ENCODE peak calls at places on chromosomes 3 and 15, in seven cellular contexts. One of them, this sample, is unnamed.

GRCh38 chr15:101167791-101168462 is 83.9 kb downstream of the CHSY1 start:
- DNase-seq in mesothelial cell of epicardium: no peak
- DNase-seq in fibroblast of pulmonary artery: peak
- DNase-seq in H9: no peak
- DNase-seq in HFFc6: peak
- DNase-seq in Peyer's patch: no peak
- DNase-seq in GM23338: no peak
- DNase-seq in this sample: no peak

GRCh38 chr3:59862686-59863085 is 812.9 kb upstream of the CFAP20DC start:
- DNase-seq in mesothelial cell of epicardium: no peak
- DNase-seq in fibroblast of pulmonary artery: peak
- DNase-seq in H9: no peak
- DNase-seq in HFFc6: peak
- DNase-seq in Peyer's patch: no peak
- DNase-seq in GM23338: no peak
- DNase-seq in this sample: no peak

GRCh38 chr3:66037330-66037985 is 1.3 kb downstream of the MAGI1 start:
- DNase-seq in mesothelial cell of epicardium: no peak
- DNase-seq in fibroblast of pulmonary artery: peak
- DNase-seq in H9: peak
- DNase-seq in HFFc6: no peak
- DNase-seq in Peyer's patch: no peak
- DNase-seq in GM23338: peak
- DNase-seq in this sample: peak

GRCh38 chr15:77402740-77403379 is 17.0 kb downstream of the PEAK1 start:
- DNase-seq in mesothelial cell of epicardium: no peak
- DNase-seq in fibroblast of pulmonary artery: peak
- DNase-seq in H9: no peak
- DNase-seq in HFFc6: peak
- DNase-seq in Peyer's patch: no peak
- DNase-seq in GM23338: no peak
- DNase-seq in this sample: no peak

GRCh38 chr3:81643721-81644120 is 117.7 kb downstream of the GBE1 start:
- DNase-seq in mesothelial cell of epicardium: no peak
- DNase-seq in fibroblast of pulmonary artery: peak
- DNase-seq in H9: no peak
- DNase-seq in HFFc6: peak
- DNase-seq in Peyer's patch: no peak
- DNase-seq in GM23338: peak
- DNase-seq in this sample: no peak

GRCh38 chr3:71771126-71771525 is 13.8 kb downstream of the PROK2 start:
- DNase-seq in mesothelial cell of epicardium: no peak
- DNase-seq in fibroblast of pulmonary artery: no peak
- DNase-seq in H9: no peak
- DNase-seq in HFFc6: no peak
- DNase-seq in Peyer's patch: no peak
- DNase-seq in GM23338: no peak
- DNase-seq in this sample: no peak

GRCh38 chr3:67593761-67594234 is 60.6 kb downstream of the SUCLG2 start:
- DNase-seq in mesothelial cell of epicardium: no peak
- DNase-seq in fibroblast of pulmonary artery: peak
- DNase-seq in H9: peak
- DNase-seq in HFFc6: peak
- DNase-seq in Peyer's patch: no peak
- DNase-seq in GM23338: peak
- DNase-seq in this sample: no peak

GRCh38 chr3:17356581-17356980 is 385.9 kb downstream of the TBC1D5 start:
- DNase-seq in mesothelial cell of epicardium: no peak
- DNase-seq in fibroblast of pulmonary artery: no peak
- DNase-seq in H9: no peak
- DNase-seq in HFFc6: no peak
- DNase-seq in Peyer's patch: no peak
- DNase-seq in GM23338: peak
- DNase-seq in this sample: no peak

GRCh38 chr3:147775816-147776530 is 366.8 kb downstream of the ZIC1 start:
- DNase-seq in mesothelial cell of epicardium: no peak
- DNase-seq in fibroblast of pulmonary artery: peak
- DNase-seq in H9: no peak
- DNase-seq in HFFc6: no peak
- DNase-seq in Peyer's patch: no peak
- DNase-seq in GM23338: no peak
- DNase-seq in this sample: no peak

GRCh38 chr3:64559658-64560057 is 128.1 kb downstream of the ADAMTS9 start:
- DNase-seq in mesothelial cell of epicardium: no peak
- DNase-seq in fibroblast of pulmonary artery: no peak
- DNase-seq in H9: no peak
- DNase-seq in HFFc6: no peak
- DNase-seq in Peyer's patch: no peak
- DNase-seq in GM23338: no peak
- DNase-seq in this sample: no peak

GRCh38 chr3:195809796-195810454 is 1.8 kb downstream of the MUC4 start:
- DNase-seq in mesothelial cell of epicardium: no peak
- DNase-seq in fibroblast of pulmonary artery: no peak
- DNase-seq in H9: no peak
- DNase-seq in HFFc6: no peak
- DNase-seq in Peyer's patch: no peak
- DNase-seq in GM23338: no peak
- DNase-seq in this sample: no peak

GRCh38 chr15:78951841-78952238 is 7.0 kb upstream of the CTSH start:
- DNase-seq in mesothelial cell of epicardium: no peak
- DNase-seq in fibroblast of pulmonary artery: peak
- DNase-seq in H9: no peak
- DNase-seq in HFFc6: peak
- DNase-seq in Peyer's patch: no peak
- DNase-seq in GM23338: no peak
- DNase-seq in this sample: no peak

GRCh38 chr3:122350814-122351418 is 25.9 kb downstream of the CSTA start:
- DNase-seq in mesothelial cell of epicardium: no peak
- DNase-seq in fibroblast of pulmonary artery: peak
- DNase-seq in H9: no peak
- DNase-seq in HFFc6: peak
- DNase-seq in Peyer's patch: no peak
- DNase-seq in GM23338: no peak
- DNase-seq in this sample: no peak

GRCh38 chr15:37016287-37016686 is 84.1 kb downstream of the MEIS2 start:
- DNase-seq in mesothelial cell of epicardium: no peak
- DNase-seq in fibroblast of pulmonary artery: peak
- DNase-seq in H9: no peak
- DNase-seq in HFFc6: peak
- DNase-seq in Peyer's patch: no peak
- DNase-seq in GM23338: no peak
- DNase-seq in this sample: no peak

DNA sequence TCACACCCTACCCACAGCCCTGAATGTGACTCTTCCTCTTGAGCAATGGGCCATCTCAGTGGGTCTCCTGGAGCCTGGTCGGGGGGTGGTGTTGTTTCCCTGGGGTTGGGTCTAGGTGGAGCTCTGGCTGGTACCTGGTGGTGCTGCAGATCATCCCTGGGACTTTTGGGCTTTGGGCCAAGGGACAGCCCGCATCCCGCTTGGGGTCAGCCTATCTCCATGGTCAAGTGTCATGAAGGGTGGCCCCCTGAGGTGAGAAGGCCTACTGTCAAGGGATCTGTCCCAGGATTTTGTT is 202.0 kb downstream of the UBE3A start:
- DNase-seq in mesothelial cell of epicardium: no peak
- DNase-seq in fibroblast of pulmonary artery: no peak
- DNase-seq in H9: no peak
- DNase-seq in HFFc6: no peak
- DNase-seq in Peyer's patch: no peak
- DNase-seq in GM23338: no peak
- DNase-seq in this sample: no peak
- TF ChIP-seq CTCF in mesothelial cell of epicardium: no peak
- TF ChIP-seq CTCF in fibroblast of pulmonary artery: no peak
- TF ChIP-seq CTCF in H9: no peak
- TF ChIP-seq CTCF in HFFc6: no peak
- TF ChIP-seq CTCF in Peyer's patch: no peak
- TF ChIP-seq CTCF in GM23338: no peak
- TF ChIP-seq CTCF in this sample: no peak

DNA sequence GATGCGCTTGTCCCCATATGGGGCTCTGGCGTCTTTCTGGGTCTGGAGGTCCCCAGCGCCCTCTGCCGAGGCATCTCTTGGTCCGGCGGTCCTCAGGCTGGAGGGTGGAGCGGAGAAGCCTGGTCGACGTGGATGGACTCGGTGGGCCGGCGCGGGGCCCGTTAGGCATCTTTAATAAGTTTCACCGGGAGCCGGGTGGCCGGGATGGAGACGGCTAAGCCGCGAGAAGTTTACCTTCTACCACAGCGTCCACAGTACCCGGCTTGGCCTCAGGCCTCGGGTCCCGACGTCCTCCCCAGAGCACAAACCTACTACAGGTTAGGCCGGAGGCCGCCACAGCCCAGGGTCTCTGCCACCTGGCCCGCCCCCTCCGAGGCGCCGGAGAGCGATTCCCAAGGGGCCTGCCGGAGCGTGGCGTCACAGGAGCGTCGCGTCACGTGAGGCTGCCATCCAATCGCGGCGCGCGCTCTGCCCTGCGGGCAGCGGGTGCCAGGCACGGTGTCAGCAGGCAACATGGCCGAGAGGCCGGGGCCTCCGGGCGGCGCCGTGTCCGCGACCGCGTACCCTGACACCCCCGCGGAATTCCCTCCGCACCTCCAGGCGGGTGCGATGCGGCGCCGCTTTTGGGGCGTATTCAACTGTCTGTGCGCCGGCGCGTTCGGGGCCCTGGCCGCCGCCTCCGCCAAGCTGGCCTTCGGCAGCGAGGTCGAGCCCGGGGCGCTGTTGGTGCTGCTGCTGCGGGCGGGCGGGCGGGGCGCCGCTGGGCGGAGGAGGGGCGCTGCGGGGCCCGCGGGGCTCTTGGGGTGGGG is at the start of gene TMEM42:
- DNase-seq in mesothelial cell of epicardium: peak
- DNase-seq in fibroblast of pulmonary artery: peak
- DNase-seq in H9: peak
- DNase-seq in HFFc6: peak
- DNase-seq in Peyer's patch: peak
- DNase-seq in GM23338: peak
- DNase-seq in this sample: peak
- TF ChIP-seq CTCF in mesothelial cell of epicardium: no peak
- TF ChIP-seq CTCF in fibroblast of pulmonary artery: peak
- TF ChIP-seq CTCF in H9: peak
- TF ChIP-seq CTCF in HFFc6: no peak
- TF ChIP-seq CTCF in Peyer's patch: no peak
- TF ChIP-seq CTCF in GM23338: peak
- TF ChIP-seq CTCF in this sample: peak

GRCh38 chr15:85859671-85860070 is 64.9 kb upstream of the KLHL25 start:
- DNase-seq in mesothelial cell of epicardium: no peak
- DNase-seq in fibroblast of pulmonary artery: no peak
- DNase-seq in H9: no peak
- DNase-seq in HFFc6: no peak
- DNase-seq in Peyer's patch: no peak
- DNase-seq in GM23338: no peak
- DNase-seq in this sample: no peak

GRCh38 chr15:85852969-85853368 is 58.2 kb upstream of the KLHL25 start:
- DNase-seq in mesothelial cell of epicardium: no peak
- DNase-seq in fibroblast of pulmonary artery: no peak
- DNase-seq in H9: no peak
- DNase-seq in HFFc6: no peak
- DNase-seq in Peyer's patch: no peak
- DNase-seq in GM23338: no peak
- DNase-seq in this sample: no peak

GRCh38 chr15:85860394-85861161 is 65.9 kb upstream of the KLHL25 start:
- DNase-seq in mesothelial cell of epicardium: no peak
- DNase-seq in fibroblast of pulmonary artery: no peak
- DNase-seq in H9: no peak
- DNase-seq in HFFc6: no peak
- DNase-seq in Peyer's patch: no peak
- DNase-seq in GM23338: no peak
- DNase-seq in this sample: no peak

GRCh38 chr15:85854345-85855097 is 59.8 kb upstream of the KLHL25 start:
- DNase-seq in mesothelial cell of epicardium: no peak
- DNase-seq in fibroblast of pulmonary artery: peak
- DNase-seq in H9: peak
- DNase-seq in HFFc6: peak
- DNase-seq in Peyer's patch: no peak
- DNase-seq in GM23338: peak
- DNase-seq in this sample: peak

DNA sequence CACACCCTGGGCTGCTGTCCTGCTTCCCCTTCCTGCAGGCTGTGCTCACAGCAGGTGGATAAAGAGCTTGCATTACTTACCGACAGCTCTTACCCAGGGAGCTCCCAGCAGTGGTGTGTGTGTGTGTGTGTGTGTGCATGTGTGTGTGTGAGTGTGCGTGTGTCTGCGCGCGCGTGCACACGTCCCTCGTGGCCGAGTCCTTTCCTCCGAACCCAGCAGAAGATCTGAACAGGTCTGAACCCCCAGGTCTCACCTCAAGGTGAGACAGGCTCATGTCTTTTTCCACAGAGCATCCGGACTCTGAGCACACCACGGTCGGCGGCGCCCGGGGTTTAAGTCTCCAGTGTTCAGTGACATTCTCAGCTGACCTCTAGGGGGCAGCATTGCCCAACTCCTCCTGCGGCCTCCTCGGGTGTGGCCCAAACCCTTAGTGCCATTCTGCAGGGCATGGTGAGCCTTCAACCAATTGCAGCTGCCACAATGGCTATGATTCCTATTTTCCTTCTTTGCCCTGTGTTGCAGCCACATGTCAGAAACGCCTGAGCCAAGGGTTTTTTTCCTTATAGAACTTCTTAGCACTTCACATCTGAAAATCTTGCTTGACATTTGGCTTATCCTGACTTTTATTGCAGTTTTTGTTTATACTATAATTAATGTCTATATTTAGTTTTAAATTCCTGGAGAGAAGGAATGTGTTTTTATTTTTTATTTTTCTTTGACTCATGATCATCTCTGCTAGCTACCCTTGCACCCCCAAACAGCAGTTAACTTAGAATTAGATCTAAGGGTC is 64.1 kb upstream of the KLHL25 start:
- DNase-seq in mesothelial cell of epicardium: peak
- DNase-seq in fibroblast of pulmonary artery: peak
- DNase-seq in H9: peak
- DNase-seq in HFFc6: peak
- DNase-seq in Peyer's patch: peak
- DNase-seq in GM23338: peak
- DNase-seq in this sample: peak
- TF ChIP-seq CTCF in mesothelial cell of epicardium: peak
- TF ChIP-seq CTCF in fibroblast of pulmonary artery: peak
- TF ChIP-seq CTCF in H9: peak
- TF ChIP-seq CTCF in HFFc6: peak
- TF ChIP-seq CTCF in Peyer's patch: peak
- TF ChIP-seq CTCF in GM23338: peak
- TF ChIP-seq CTCF in this sample: peak

DNA sequence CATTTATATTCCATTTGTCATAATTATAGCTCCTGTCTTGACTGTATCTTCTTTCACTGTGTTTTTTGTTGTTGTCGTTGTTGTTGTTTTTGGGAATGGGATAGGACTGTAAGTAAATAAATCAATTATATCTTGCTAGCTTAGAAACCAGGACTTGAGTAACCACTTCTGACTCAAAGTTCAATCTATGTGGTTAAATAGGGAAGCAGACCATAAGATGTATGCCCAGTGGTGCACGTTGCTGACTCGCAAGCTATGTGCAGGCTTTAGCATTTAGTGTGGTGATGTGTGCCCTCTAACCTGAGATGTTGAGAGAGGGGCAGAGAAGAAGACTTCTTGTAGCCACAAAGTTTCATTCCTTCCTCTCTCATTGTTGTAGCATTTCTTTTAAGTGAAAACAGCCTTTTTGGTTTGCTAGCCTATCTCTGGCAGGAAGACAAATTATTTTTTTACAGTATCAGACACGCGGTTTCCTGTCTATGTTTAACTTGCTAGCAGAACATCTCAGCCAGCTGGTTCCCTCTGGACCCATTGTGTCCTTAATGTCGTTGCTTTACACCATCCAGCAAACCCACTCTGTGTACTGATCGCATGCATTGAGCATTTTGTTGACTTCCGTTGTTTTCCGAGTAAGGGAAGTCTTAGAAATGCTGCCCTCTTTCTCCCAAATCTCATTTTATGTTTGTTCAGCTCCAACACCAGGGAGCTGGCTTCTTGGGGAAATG is 52.1 kb downstream of the TGFBR2 start:
- DNase-seq in mesothelial cell of epicardium: no peak
- DNase-seq in fibroblast of pulmonary artery: peak
- DNase-seq in H9: no peak
- DNase-seq in HFFc6: peak
- DNase-seq in Peyer's patch: peak
- DNase-seq in GM23338: no peak
- DNase-seq in this sample: no peak
- TF ChIP-seq CTCF in mesothelial cell of epicardium: no peak
- TF ChIP-seq CTCF in fibroblast of pulmonary artery: no peak
- TF ChIP-seq CTCF in H9: no peak
- TF ChIP-seq CTCF in HFFc6: no peak
- TF ChIP-seq CTCF in Peyer's patch: no peak
- TF ChIP-seq CTCF in GM23338: no peak
- TF ChIP-seq CTCF in this sample: no peak